ENCODE peak calls at places on chromosomes 3 and 15, in eight cellular contexts. S, R, H, K, X, J, O and P are unnamed samples.

GRCh38 chr3:12339701-12340480 is 51.0 kb downstream of the PPARG start:
- DNase-seq in S (no peak), R (no peak), H (no peak), K (no peak), X (no peak), J (no peak), O (no peak), P (no peak)

GRCh38 chr3:37986479-37987314 is 3.9 kb upstream of the VILL start:
- DNase-seq in S (peak), R (no peak), H (no peak), K (no peak), X (no peak), J (peak), O (no peak), P (peak)

GRCh38 chr3:193946945-193947344 is 189.0 kb upstream of the HES1 start:
- DNase-seq in S (no peak), R (no peak), H (no peak), K (no peak), X (no peak), J (no peak), O (no peak), P (no peak)

GRCh38 chr15:92521624-92522008 is 127.9 kb downstream of the ST8SIA2 start:
- DNase-seq in S (peak), R (peak), H (peak), K (no peak), X (peak), J (peak), O (peak), P (peak)

GRCh38 chr3:99713440-99713839 is 75.0 kb downstream of the COL8A1 start:
- DNase-seq in S (no peak), R (no peak), H (no peak), K (no peak), X (no peak), J (no peak), O (no peak), P (no peak)

GRCh38 chr3:182451871-182452270 is 341.4 kb upstream of the ATP11B start:
- DNase-seq in S (no peak), R (no peak), H (no peak), K (no peak), X (no peak), J (no peak), O (no peak), P (no peak)

GRCh38 chr3:146131616-146132410 is 29.2 kb downstream of the PLOD2 start:
- DNase-seq in S (no peak), R (no peak), H (peak), K (peak), X (no peak), J (no peak), O (no peak), P (no peak)

GRCh38 chr3:64150527-64151238 is 74.6 kb downstream of the PRICKLE2 start:
- DNase-seq in S (peak), R (peak), H (peak), K (peak), X (no peak), J (peak), O (no peak), P (no peak)

GRCh38 chr3:195119461-195120198 is 151.3 kb downstream of the XXYLT1 start:
- DNase-seq in S (no peak), R (no peak), H (peak), K (peak), X (no peak), J (peak), O (peak), P (no peak)

GRCh38 chr15:29043731-29044485 is 158.1 kb downstream of the APBA2 start:
- DNase-seq in S (no peak), R (no peak), H (peak), K (peak), X (no peak), J (no peak), O (no peak), P (no peak)

GRCh38 chr3:181313379-181313778 is 323.8 kb upstream of the DNAJC19 start:
- DNase-seq in S (no peak), R (no peak), H (no peak), K (no peak), X (no peak), J (no peak), O (no peak), P (no peak)

GRCh38 chr15:20106026-20106425 is 435.6 kb downstream of the GOLGA6L6 start:
- DNase-seq in S (peak), R (no peak), H (no peak), K (no peak), X (peak), J (peak), O (no peak), P (peak)

GRCh38 chr15:97563516-97563915 is 397.0 kb upstream of the ARRDC4 start:
- DNase-seq in S (no peak), R (no peak), H (no peak), K (no peak), X (no peak), J (no peak), O (no peak), P (no peak)

GRCh38 chr15:88956906-88957305 is 43.7 kb upstream of the MFGE8 start:
- DNase-seq in S (no peak), R (no peak), H (no peak), K (no peak), X (no peak), J (no peak), O (no peak), P (no peak)

GRCh38 chr3:8938021-8938420 is 25.3 kb downstream of the RAD18 start:
- DNase-seq in S (no peak), R (peak), H (peak), K (peak), X (no peak), J (peak), O (no peak), P (no peak)

GRCh38 chr15:71104636-71105035 is 10.6 kb upstream of the THSD4 start:
- DNase-seq in S (no peak), R (no peak), H (no peak), K (no peak), X (no peak), J (no peak), O (no peak), P (no peak)

GRCh38 chr3:13685721-13686120 is 136.8 kb downstream of the FBLN2 start:
- DNase-seq in S (no peak), R (no peak), H (no peak), K (no peak), X (no peak), J (no peak), O (no peak), P (no peak)

GRCh38 chr3:107345968-107346367 is 31.3 kb upstream of the CCDC54 start:
- DNase-seq in S (no peak), R (no peak), H (no peak), K (no peak), X (no peak), J (no peak), O (no peak), P (no peak)

GRCh38 chr15:77030928-77031375 is 36.0 kb downstream of the PSTPIP1 start:
- DNase-seq in S (no peak), R (no peak), H (no peak), K (no peak), X (peak), J (no peak), O (peak), P (peak)

GRCh38 chr3:49611714-49612113 is 57.4 kb downstream of the BSN start:
- DNase-seq in S (no peak), R (no peak), H (no peak), K (no peak), X (no peak), J (no peak), O (no peak), P (peak)

GRCh38 chr3:182979103-182979697 is 1.1 kb downstream of the DCUN1D1 start:
- DNase-seq in S (no peak), R (no peak), H (peak), K (no peak), X (no peak), J (no peak), O (no peak), P (no peak)

GRCh38 chr3:42755681-42756578 is 17.1 kb downstream of the CCDC13 start:
- DNase-seq in S (no peak), R (peak), H (peak), K (peak), X (no peak), J (peak), O (no peak), P (no peak)

GRCh38 chr3:134663646-134664456 is 13.0 kb upstream of the KY start:
- DNase-seq in S (no peak), R (no peak), H (peak), K (no peak), X (no peak), J (no peak), O (no peak), P (no peak)

DNA sequence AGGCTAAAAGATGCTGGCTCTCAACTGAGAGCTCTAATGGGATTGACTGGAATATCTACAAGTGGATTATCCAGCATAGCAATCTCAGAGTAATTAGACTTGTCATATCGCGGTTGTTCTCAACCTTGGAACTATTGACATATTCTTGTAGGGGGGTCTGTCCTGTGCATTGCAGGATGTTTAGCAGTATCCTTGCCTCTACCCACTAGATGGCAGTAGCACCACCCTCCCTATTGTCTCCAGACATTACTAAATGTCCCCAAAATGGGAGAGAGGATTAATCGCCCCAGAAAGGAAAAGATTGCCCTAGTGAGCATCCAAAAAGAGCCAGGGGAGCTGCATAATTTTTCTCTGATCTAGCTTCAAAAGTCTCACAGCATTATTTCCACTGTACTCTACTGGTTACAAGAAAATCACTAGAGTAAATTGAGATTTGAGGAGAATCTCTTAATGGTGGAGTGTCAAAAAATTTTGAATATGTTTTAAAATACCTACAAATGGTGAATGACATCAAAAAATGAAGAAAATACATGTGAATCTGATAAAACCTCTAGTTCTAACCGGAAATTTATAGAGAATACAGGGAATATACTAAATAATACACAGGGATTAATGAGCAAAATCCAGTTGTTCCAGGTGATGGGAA is 388.2 kb upstream of the AGTR1 start:
- DNase-seq in S (peak), R (peak), H (peak), K (peak), X (no peak), J (peak), O (peak), P (no peak)
- TF ChIP-seq CTCF in S (peak), R (peak), H (peak), K (peak), X (no peak), J (peak), O (peak), P (peak)

GRCh38 chr3:53126646-53127045 is 3.6 kb downstream of the RFT1 start:
- DNase-seq in S (no peak), R (no peak), H (no peak), K (no peak), X (no peak), J (no peak), O (no peak), P (no peak)

GRCh38 chr3:53129344-53129743 is 891 bp downstream of the RFT1 start:
- DNase-seq in S (no peak), R (no peak), H (no peak), K (no peak), X (no peak), J (no peak), O (no peak), P (no peak)

GRCh38 chr3:53132347-53132746 is 2.1 kb upstream of the RFT1 start:
- DNase-seq in S (no peak), R (no peak), H (no peak), K (no peak), X (no peak), J (peak), O (no peak), P (no peak)

GRCh38 chr3:53131136-53131495 is 881 bp upstream of the RFT1 start:
- DNase-seq in S (no peak), R (no peak), H (no peak), K (no peak), X (no peak), J (no peak), O (no peak), P (no peak)

GRCh38 chr3:53130179-53131135 is at the start of gene RFT1:
- DNase-seq in S (peak), R (peak), H (peak), K (peak), X (peak), J (peak), O (peak), P (peak)
- TF ChIP-seq CTCF in S (peak), R (no peak), H (no peak), K (no peak), X (no peak), J (no peak), O (peak), P (peak)

GRCh38 chr3:168053115-168053514 is 42.6 kb downstream of the GOLIM4 start:
- DNase-seq in S (no peak), R (no peak), H (no peak), K (no peak), X (no peak), J (no peak), O (no peak), P (no peak)
- TF ChIP-seq CTCF in S (no peak), R (no peak), H (peak), K (peak), X (no peak), J (no peak), O (no peak), P (no peak)

GRCh38 chr15:62068787-62069170 is 2.0 kb downstream of the C2CD4A start:
- DNase-seq in S (no peak), R (no peak), H (no peak), K (no peak), X (no peak), J (no peak), O (no peak), P (no peak)
- TF ChIP-seq CTCF in S (no peak), R (no peak), H (no peak), K (no peak), X (no peak), J (no peak), O (peak), P (no peak)

GRCh38 chr15:40242216-40242599 is 3.3 kb downstream of the PAK6 start:
- DNase-seq in S (no peak), R (no peak), H (no peak), K (no peak), X (no peak), J (no peak), O (no peak), P (no peak)

GRCh38 chr15:40239671-40240618 is 1.1 kb downstream of the PAK6 start:
- DNase-seq in S (no peak), R (no peak), H (no peak), K (no peak), X (no peak), J (no peak), O (no peak), P (no peak)

GRCh38 chr15:40238927-40239591 is at the start of gene PAK6:
- DNase-seq in S (peak), R (peak), H (peak), K (peak), X (peak), J (peak), O (peak), P (no peak)

GRCh38 chr15:40241305-40242215 is 2.7 kb downstream of the PAK6 start:
- DNase-seq in S (no peak), R (no peak), H (no peak), K (no peak), X (no peak), J (no peak), O (no peak), P (no peak)

GRCh38 chr15:40240619-40241304 is 1.9 kb downstream of the PAK6 start:
- DNase-seq in S (no peak), R (no peak), H (no peak), K (no peak), X (no peak), J (no peak), O (no peak), P (no peak)
- TF ChIP-seq CTCF in S (no peak), R (no peak), H (no peak), K (no peak), X (no peak), J (no peak), O (no peak), P (no peak)

DNA sequence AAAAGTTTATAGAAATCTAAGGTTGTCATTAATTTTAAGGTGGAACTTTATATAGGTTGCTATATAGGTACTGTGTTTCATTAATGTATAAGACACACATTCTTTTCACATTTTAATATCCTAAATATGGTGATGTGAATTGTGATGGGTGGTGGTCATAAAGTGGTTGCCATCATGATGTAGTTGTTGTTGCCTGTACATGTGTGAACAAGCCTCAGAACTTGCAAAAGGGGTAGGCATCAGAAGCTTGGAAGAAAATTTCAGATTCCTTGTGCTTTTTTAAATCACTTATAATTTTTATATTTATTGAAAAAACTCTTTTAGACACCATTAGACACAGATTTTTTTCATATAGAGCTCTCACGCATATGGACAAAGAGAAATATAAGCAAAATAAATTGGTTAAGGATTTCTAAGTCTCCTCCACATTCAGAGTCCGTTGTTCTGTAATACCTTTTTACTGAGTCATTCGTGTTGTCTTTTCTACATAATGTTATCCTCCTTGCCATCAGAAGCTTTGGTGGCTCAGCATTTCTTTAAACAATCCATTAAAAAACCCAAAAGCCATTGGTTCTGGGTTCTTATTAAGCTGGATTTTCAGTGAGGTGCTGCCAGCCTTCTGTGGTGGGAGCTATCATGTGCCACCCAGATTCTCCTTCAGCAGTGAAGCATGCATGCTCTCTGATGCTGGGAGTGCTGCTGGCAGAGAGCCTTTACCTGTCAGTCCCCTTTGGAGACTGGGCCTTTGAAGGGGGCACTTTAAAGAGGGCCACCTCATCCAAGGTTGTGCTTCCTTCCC is 140.4 kb upstream of the GALNT15 start:
- DNase-seq in S (no peak), R (no peak), H (peak), K (peak), X (no peak), J (no peak), O (no peak), P (no peak)
- TF ChIP-seq CTCF in S (no peak), R (no peak), H (no peak), K (no peak), X (no peak), J (no peak), O (no peak), P (no peak)